ENCODE peak calls at places on chromosomes 1 and 21, in four cellular contexts. A is colonic mucosa, U is heart right ventricle, M is psoas muscle. N is an unnamed sample.

GRCh38 chr1:83490988-83491387 is 507.9 kb downstream of the TTLL7 start:
- DNase-seq in A (no peak), U (no peak), M (no peak), N (no peak)

GRCh38 chr1:50271968-50272578 is 151.2 kb downstream of the DMRTA2 start:
- DNase-seq in A (peak), U (peak), M (peak), N (no peak)

GRCh38 chr1:24928631-24929090 is 1.4 kb downstream of the RUNX3 start:
- DNase-seq in A (no peak), U (no peak), M (no peak), N (no peak)

GRCh38 chr1:6095511-6096242 is 50.0 kb downstream of the KCNAB2 start:
- DNase-seq in A (no peak), U (no peak), M (peak), N (no peak)

GRCh38 chr1:221366495-221367095 is 375.3 kb downstream of the DUSP10 start:
- DNase-seq in A (no peak), U (no peak), M (no peak), N (no peak)

GRCh38 chr1:240004086-240004749 is 87.5 kb upstream of the FMN2 start:
- DNase-seq in A (no peak), U (no peak), M (no peak), N (peak)

GRCh38 chr1:204335533-204335932 is 24.2 kb downstream of the PLEKHA6 start:
- DNase-seq in A (no peak), U (no peak), M (no peak), N (no peak)

GRCh38 chr1:3314561-3315271 is 139.7 kb upstream of the ARHGEF16 start:
- DNase-seq in A (no peak), U (no peak), M (no peak), N (peak)

GRCh38 chr1:1873186-1873585 is 17.7 kb downstream of the GNB1 start:
- DNase-seq in A (peak), U (peak), M (no peak), N (no peak)

GRCh38 chr21:45305831-45306230 is 18.1 kb upstream of the POFUT2 start:
- DNase-seq in A (no peak), U (no peak), M (no peak), N (no peak)

GRCh38 chr1:67853704-67854103 is 20.4 kb upstream of the GNG12 start:
- DNase-seq in A (peak), U (peak), M (peak), N (peak)

GRCh38 chr1:245128381-245128780 is 26.4 kb upstream of the KIF26B start:
- DNase-seq in A (no peak), U (no peak), M (no peak), N (no peak)

GRCh38 chr1:111139234-111139955 is 498 bp downstream of the DRAM2 start:
- DNase-seq in A (peak), U (peak), M (peak), N (peak)

GRCh38 chr21:45491623-45492022 is 50.6 kb downstream of the SLC19A1 start:
- DNase-seq in A (no peak), U (no peak), M (no peak), N (no peak)

GRCh38 chr21:15293251-15293650 is 228.5 kb upstream of the NRIP1 start:
- DNase-seq in A (no peak), U (no peak), M (no peak), N (peak)

GRCh38 chr1:230109871-230110667 is 43.0 kb downstream of the GALNT2 start:
- DNase-seq in A (no peak), U (no peak), M (no peak), N (no peak)

GRCh38 chr1:78333426-78334012 is 157.3 kb upstream of the PTGFR start:
- DNase-seq in A (no peak), U (no peak), M (no peak), N (peak)

GRCh38 chr1:180116964-180117763 is 37.5 kb upstream of the QSOX1 start:
- DNase-seq in A (no peak), U (peak), M (no peak), N (peak)

GRCh38 chr1:115467790-115468189 is 129.7 kb upstream of the NGF start:
- DNase-seq in A (peak), U (no peak), M (no peak), N (no peak)

GRCh38 chr1:9827558-9828185 is 3.9 kb upstream of the CLSTN1 start:
- DNase-seq in A (no peak), U (no peak), M (no peak), N (peak)

GRCh38 chr1:119611701-119612113 is 36.4 kb downstream of the ZNF697 start:
- DNase-seq in A (peak), U (peak), M (peak), N (peak)

GRCh38 chr1:85334962-85335361 is 58.5 kb upstream of the BCL10 start:
- DNase-seq in A (no peak), U (no peak), M (no peak), N (peak)

GRCh38 chr1:90175490-90176157 is 180.7 kb downstream of the ZNF326 start:
- DNase-seq in A (no peak), U (no peak), M (no peak), N (peak)

GRCh38 chr1:174116042-174116441 is 43.3 kb upstream of the RABGAP1L start:
- DNase-seq in A (no peak), U (no peak), M (no peak), N (peak)

GRCh38 chr1:1397839-1398523 is 1.2 kb downstream of the CCNL2 start:
- DNase-seq in A (no peak), U (no peak), M (peak), N (no peak)

GRCh38 chr1:39501666-39502065 is 10.2 kb downstream of the BMP8A start:
- DNase-seq in A (no peak), U (no peak), M (no peak), N (no peak)

GRCh38 chr1:36446780-36447179 is 3.5 kb downstream of the OSCP1 start:
- DNase-seq in A (no peak), U (no peak), M (no peak), N (peak)

GRCh38 chr1:1179983-1180861 is 6.5 kb downstream of the TTLL10 start:
- DNase-seq in A (peak), U (no peak), M (peak), N (no peak)

GRCh38 chr1:184882649-184883303 is 91.5 kb downstream of the NIBAN1 start:
- DNase-seq in A (no peak), U (no peak), M (no peak), N (no peak)

GRCh38 chr21:29105218-29105617 is 25.2 kb upstream of the MAP3K7CL start:
- DNase-seq in A (no peak), U (no peak), M (no peak), N (peak)

GRCh38 chr1:77889240-77889637 is 815 bp downstream of the NEXN start:
- DNase-seq in A (no peak), U (no peak), M (no peak), N (peak)

GRCh38 chr1:52551476-52552235 is 1.2 kb downstream of the TUT4 start:
- DNase-seq in A (peak), U (no peak), M (no peak), N (peak)

GRCh38 chr1:59506952-59507351 is 210.1 kb downstream of the FGGY start:
- DNase-seq in A (no peak), U (no peak), M (peak), N (peak)

GRCh38 chr1:224666078-224666477 is 50.0 kb downstream of the CNIH3 start:
- DNase-seq in A (no peak), U (no peak), M (no peak), N (no peak)

GRCh38 chr21:41899431-41900202 is 20.5 kb upstream of the PRDM15 start:
- DNase-seq in A (no peak), U (no peak), M (no peak), N (no peak)

GRCh38 chr1:75136158-75136815 is 2.1 kb downstream of the LHX8 start:
- DNase-seq in A (no peak), U (no peak), M (no peak), N (no peak)

GRCh38 chr1:20840731-20841130 is 53.6 kb upstream of the HP1BP3 start:
- DNase-seq in A (no peak), U (no peak), M (no peak), N (peak)

GRCh38 chr1:198267056-198267455 is 110.3 kb downstream of the NEK7 start:
- DNase-seq in A (no peak), U (no peak), M (no peak), N (no peak)

DNA sequence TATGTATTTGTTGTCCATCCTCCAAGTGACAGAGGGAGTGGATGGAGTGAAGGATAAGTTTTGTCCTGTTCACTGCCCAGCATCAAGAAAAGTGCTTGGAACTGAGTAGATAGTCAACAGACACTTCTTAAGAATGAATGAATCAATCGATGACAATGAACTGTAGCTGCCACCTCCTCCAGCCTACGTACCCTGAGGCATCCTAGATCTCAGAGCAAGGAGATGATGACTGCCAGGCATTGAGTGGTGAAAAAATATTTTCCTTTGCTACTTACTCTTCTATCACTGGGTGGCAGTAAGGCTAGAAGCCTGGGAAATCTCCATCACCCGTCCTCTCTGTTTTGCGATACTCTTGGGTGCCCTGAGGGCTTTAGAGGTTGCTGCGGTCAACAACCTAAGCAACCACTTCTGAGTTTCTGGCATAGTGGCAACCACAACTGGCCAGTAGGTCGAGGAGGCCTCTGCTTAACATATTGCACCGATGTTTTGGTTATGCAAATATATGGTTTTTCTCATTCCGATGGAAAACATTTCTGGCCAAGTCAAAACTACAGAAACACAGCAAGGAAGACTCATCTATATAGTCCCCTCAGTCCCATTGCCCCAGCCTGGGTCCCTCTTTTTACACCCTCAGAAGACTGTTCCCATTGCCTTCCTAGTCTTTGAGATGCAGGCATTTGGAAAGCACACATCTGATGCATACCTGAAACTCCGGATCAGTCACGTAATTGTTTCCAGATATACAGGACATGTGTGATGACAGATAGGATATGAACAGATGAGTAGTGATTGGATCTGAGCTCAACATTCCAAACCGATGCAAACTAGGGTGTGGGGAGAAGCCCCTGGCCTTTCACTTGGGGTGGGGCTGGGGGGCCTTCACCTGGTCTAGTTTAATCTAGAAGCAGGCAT is 136.8 kb downstream of the RUNX1 start:
- DNase-seq in A (no peak), U (no peak), M (no peak), N (peak)
- TF ChIP-seq CTCF in A (no peak), U (no peak), M (no peak), N (peak)

DNA sequence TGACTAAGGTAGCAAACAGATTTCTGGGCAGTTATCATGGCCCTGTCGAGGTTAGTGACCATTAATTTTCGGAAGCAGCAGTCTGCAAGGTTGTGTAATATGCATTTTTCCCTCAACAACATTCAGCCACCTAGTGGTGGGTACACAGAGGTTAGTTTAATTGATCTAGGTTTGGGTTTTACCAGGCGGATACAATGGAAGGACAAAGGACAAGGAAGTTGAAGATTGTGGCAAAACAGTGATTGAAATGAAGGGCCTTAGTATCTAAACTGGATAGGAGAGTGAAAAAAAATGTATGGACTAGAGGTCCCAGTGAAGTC is 2.6 kb downstream of the ARMH1 start:
- DNase-seq in A (no peak), U (no peak), M (no peak), N (peak)
- TF ChIP-seq CTCF in A (peak), U (peak), M (peak), N (peak)

GRCh38 chr1:92854386-92854785 is 22.5 kb downstream of the RPL5 start:
- DNase-seq in A (no peak), U (no peak), M (no peak), N (no peak)

GRCh38 chr1:92851729-92852128 is 19.9 kb downstream of the RPL5 start:
- DNase-seq in A (no peak), U (no peak), M (no peak), N (no peak)

GRCh38 chr1:92850019-92850418 is 18.2 kb downstream of the RPL5 start:
- DNase-seq in A (no peak), U (no peak), M (no peak), N (no peak)

GRCh38 chr1:92855236-92855635 is 23.4 kb downstream of the RPL5 start:
- DNase-seq in A (no peak), U (no peak), M (no peak), N (no peak)

GRCh38 chr1:92853299-92853698 is 21.5 kb downstream of the RPL5 start:
- DNase-seq in A (no peak), U (no peak), M (no peak), N (no peak)
- TF ChIP-seq CTCF in A (no peak), U (no peak), M (no peak), N (no peak)

GRCh38 chr1:160704250-160704649 is 7.4 kb downstream of the CD48 start:
- DNase-seq in A (no peak), U (no peak), M (no peak), N (no peak)
- TF ChIP-seq CTCF in A (no peak), U (no peak), M (no peak), N (no peak)

GRCh38 chr1:98992844-98993243 is 11.8 kb downstream of the PLPPR5 start:
- DNase-seq in A (no peak), U (no peak), M (no peak), N (no peak)

GRCh38 chr1:98988906-98989603 is 15.6 kb downstream of the PLPPR5 start:
- DNase-seq in A (no peak), U (no peak), M (no peak), N (peak)

GRCh38 chr1:98985687-98986086 is 19.0 kb downstream of the PLPPR5 start:
- DNase-seq in A (no peak), U (no peak), M (no peak), N (no peak)

DNA sequence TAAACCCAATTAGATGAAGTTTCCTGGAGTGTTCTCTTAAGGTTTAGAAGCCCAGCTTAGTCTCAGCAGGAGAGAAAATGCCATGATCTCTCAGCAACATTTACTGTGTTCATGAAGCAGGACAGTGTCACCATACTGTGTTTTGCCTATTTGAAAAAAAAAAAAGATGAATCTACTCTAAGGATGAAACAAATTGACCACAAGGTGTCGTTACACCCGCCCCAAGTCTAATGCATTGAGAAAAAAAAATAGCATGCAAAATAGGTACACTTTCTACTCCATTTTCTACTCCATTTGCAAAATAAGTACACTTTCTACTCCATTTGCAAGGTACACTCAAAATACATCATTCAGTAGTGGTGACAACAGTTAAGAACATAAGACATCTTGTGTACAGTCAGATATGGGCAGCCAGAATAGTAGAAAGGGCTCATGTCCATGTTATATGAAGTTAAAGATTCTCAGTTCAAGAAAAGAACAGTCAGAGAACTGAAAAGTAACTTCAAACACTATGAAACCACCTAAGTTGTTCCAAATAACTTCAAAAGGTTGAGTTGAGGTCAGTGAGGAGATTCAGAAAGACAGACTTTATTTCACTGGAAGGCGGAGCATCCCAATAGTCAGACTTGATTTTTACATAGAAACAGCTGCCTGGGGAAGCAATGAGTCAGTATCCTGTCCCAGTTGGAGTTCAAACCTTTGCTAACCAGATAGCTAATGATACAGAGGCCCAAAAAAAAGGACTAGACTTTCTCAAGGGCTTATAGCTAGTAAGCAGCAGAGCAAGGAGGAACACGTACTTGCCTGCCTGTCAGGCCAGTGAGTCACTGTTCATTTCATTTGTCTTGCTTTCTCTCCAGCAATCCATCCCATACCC is 13.3 kb downstream of the PLPPR5 start:
- DNase-seq in A (no peak), U (no peak), M (no peak), N (peak)
- TF ChIP-seq CTCF in A (peak), U (no peak), M (no peak), N (peak)